ENCODE peak calls at places on chromosomes 11 and 22, in seven cellular contexts. L is SIG-M5; O is stimulated activated naive CD8-positive, alpha-beta T cell treated with anti-CD3 and anti-CD28 coated beads, Interleukin-15, amount 100 ng/mL, for 72 hours; I is kidney glomerular epithelial cell; Z is effector memory CD4-positive, alpha-beta T cell; J is NAMALWA; Y is sciatic nerve. S is an unnamed sample.

GRCh38 chr11:55714982-55715888 is 53.2 kb downstream of the OR4C6 start:
- DNase-seq in L (no peak), Y (no peak), I (no peak), J (peak), O (no peak), Z (no peak), S (no peak)

GRCh38 chr11:122696662-122697061 is 41.1 kb downstream of the UBASH3B start:
- DNase-seq in Y (no peak), I (no peak), O (peak), Z (peak), J (peak), L (no peak), S (no peak)

GRCh38 chr11:87417951-87418350 is 380.2 kb downstream of the TMEM135 start:
- DNase-seq in Z (no peak), L (no peak), J (no peak), O (no peak), Y (no peak), I (no peak), S (no peak)

GRCh38 chr22:17910561-17911311 is 113.6 kb downstream of the MICAL3 start:
- DNase-seq in O (no peak), L (no peak), Z (no peak), J (no peak), Y (peak), I (peak), S (peak)

GRCh38 chr11:82775736-82776346 is 42.2 kb upstream of the FAM181B start:
- DNase-seq in I (no peak), Z (no peak), O (peak), L (no peak), J (peak), Y (no peak), S (peak)

GRCh38 chr11:67113231-67113721 is 5.8 kb upstream of the KDM2A start:
- DNase-seq in Y (no peak), O (no peak), I (no peak), L (no peak), Z (no peak), J (peak), S (no peak)

GRCh38 chr11:114082767-114083181 is 23.3 kb downstream of the ZBTB16 start:
- DNase-seq in Z (no peak), O (no peak), L (peak), I (no peak), J (no peak), Y (no peak), S (no peak)

GRCh38 chr22:48745842-48746788 is 1081.6 kb downstream of the BRD1 start:
- DNase-seq in O (no peak), Z (no peak), L (no peak), I (no peak), Y (peak), J (no peak), S (no peak)

GRCh38 chr22:18028817-18029527 is 4.6 kb upstream of the MICAL3 start:
- DNase-seq in I (no peak), Y (peak), Z (no peak), O (no peak), J (no peak), L (no peak), S (no peak)

GRCh38 chr22:35596821-35597220 is 20.3 kb downstream of the MB start:
- DNase-seq in Z (no peak), Y (no peak), I (no peak), J (no peak), O (no peak), L (no peak), S (no peak)

GRCh38 chr11:7600205-7600775 is 73.0 kb downstream of the CYB5R2 start:
- DNase-seq in L (peak), Y (peak), J (no peak), I (no peak), Z (no peak), O (no peak), S (peak)

GRCh38 chr11:121671276-121672168 is 218.8 kb upstream of the SORL1-AS1 start:
- DNase-seq in J (no peak), O (no peak), Z (no peak), I (peak), Y (no peak), L (no peak), S (no peak)

GRCh38 chr22:45192701-45193187 is 29.0 kb downstream of the NUP50 start:
- DNase-seq in O (no peak), L (no peak), I (no peak), Z (no peak), J (no peak), Y (no peak), S (peak)

GRCh38 chr11:87724358-87724757 is 450.9 kb downstream of the RAB38 start:
- DNase-seq in L (no peak), Z (no peak), J (no peak), Y (no peak), I (no peak), O (no peak), S (no peak)

GRCh38 chr22:36569999-36570398 is 41.0 kb upstream of the EIF3D start:
- DNase-seq in J (no peak), Z (no peak), I (no peak), Y (no peak), L (no peak), O (no peak), S (peak)

GRCh38 chr11:83156996-83157754 is at the start of gene PCF11:
- DNase-seq in J (no peak), I (peak), Y (no peak), L (no peak), Z (no peak), O (no peak), S (no peak)

GRCh38 chr11:71372693-71373657 is 75.2 kb downstream of the DHCR7 start:
- DNase-seq in L (no peak), O (no peak), Y (no peak), I (peak), Z (no peak), J (no peak), S (peak)

GRCh38 chr11:67667490-67668190 is 6.8 kb downstream of the ALDH3B2 start:
- DNase-seq in Y (no peak), L (no peak), J (peak), Z (no peak), I (no peak), O (no peak), S (no peak)

GRCh38 chr11:32796425-32796824 is 2.0 kb upstream of the CCDC73 start:
- DNase-seq in I (no peak), Y (no peak), J (no peak), L (no peak), Z (no peak), O (no peak), S (no peak)

S was measured in AG08395.